ENCODE peak calls at places on chromosome 9, in seven cellular contexts. S is fibroblast of lung, D is BJ, I is left ventricle myocardium inferior, F is Calu3, Z is glutamatergic neuron, C is keratinocyte. G is an unnamed sample.
A peak's percentile ranks its signal among the peaks of the same experiment; 100 is the strongest.

GRCh38 chr9:126952180-126952960 is 37.8 kb downstream of the RALGPS1 start:
- DNase-seq in S (peak; percentile 50), D (no peak), I (no peak), F (no peak), Z (no peak), C (no peak), G (no peak)

GRCh38 chr9:95726756-95727155 is 148.7 kb upstream of the ERCC6L2 start:
- DNase-seq in S (peak; percentile 36), D (no peak), I (no peak), F (no peak), Z (no peak), C (no peak), G (no peak)

GRCh38 chr9:88179080-88179521 is 40.8 kb upstream of the SPATA31C2 start:
- DNase-seq in S (no peak), D (no peak), I (peak; percentile 18), F (no peak), Z (no peak), C (no peak), G (no peak)

GRCh38 chr9:83959061-83959460 is 21.0 kb downstream of the HNRNPK start:
- DNase-seq in S (peak; percentile 85), D (peak; percentile 92), I (no peak), F (no peak), Z (no peak), C (no peak), G (no peak)

GRCh38 chr9:7570107-7570720 is 229.4 kb downstream of the DMAC1 start:
- DNase-seq in S (peak; percentile 16), D (no peak), I (no peak), F (peak; percentile 49), Z (peak; percentile 72), C (peak; percentile 11), G (peak; percentile 32)

GRCh38 chr9:121833061-121833460 is 181.6 kb downstream of the DAB2IP start:
- DNase-seq in S (no peak), D (no peak), I (no peak), F (no peak), Z (no peak), C (no peak), G (no peak)

GRCh38 chr9:3271581-3271980 is 254.2 kb downstream of the RFX3 start:
- DNase-seq in S (no peak), D (no peak), I (no peak), F (no peak), Z (no peak), C (no peak), G (no peak)

GRCh38 chr9:100452894-100453293 is 20.1 kb upstream of the TMEFF1 start:
- DNase-seq in S (no peak), D (no peak), I (no peak), F (no peak), Z (no peak), C (no peak), G (no peak)

GRCh38 chr9:70554881-70555280 is 140.4 kb upstream of the KLF9 start:
- DNase-seq in S (no peak), D (no peak), I (no peak), F (no peak), Z (no peak), C (no peak), G (no peak)

GRCh38 chr9:123377211-123377971 is 21.4 kb downstream of the CRB2 start:
- DNase-seq in S (peak; percentile 30), D (no peak), I (no peak), F (no peak), Z (no peak), C (no peak), G (no peak)

GRCh38 chr9:74748966-74749365 is 138.8 kb downstream of the TRPM6 start:
- DNase-seq in S (no peak), D (no peak), I (no peak), F (no peak), Z (no peak), C (no peak), G (no peak)

GRCh38 chr9:92611621-92612275 is 58.2 kb downstream of the IPPK start:
- DNase-seq in S (no peak), D (no peak), I (no peak), F (no peak), Z (no peak), C (peak; percentile 13), G (no peak)

GRCh38 chr9:82934949-82935348 is 128.0 kb downstream of the RASEF start:
- DNase-seq in S (peak; percentile 95), D (no peak), I (no peak), F (peak; percentile 39), Z (no peak), C (peak; percentile 2), G (no peak)

GRCh38 chr9:121947683-121948300 is 145.3 kb downstream of the TTLL11 start:
- DNase-seq in S (no peak), D (no peak), I (no peak), F (no peak), Z (no peak), C (no peak), G (no peak)

GRCh38 chr9:17609312-17610005 is 30.6 kb downstream of the SH3GL2 start:
- DNase-seq in S (no peak), D (no peak), I (no peak), F (no peak), Z (no peak), C (no peak), G (no peak)

GRCh38 chr9:95721132-95721531 is 154.4 kb upstream of the ERCC6L2 start:
- DNase-seq in S (no peak), D (no peak), I (no peak), F (no peak), Z (no peak), C (no peak), G (no peak)

DNA sequence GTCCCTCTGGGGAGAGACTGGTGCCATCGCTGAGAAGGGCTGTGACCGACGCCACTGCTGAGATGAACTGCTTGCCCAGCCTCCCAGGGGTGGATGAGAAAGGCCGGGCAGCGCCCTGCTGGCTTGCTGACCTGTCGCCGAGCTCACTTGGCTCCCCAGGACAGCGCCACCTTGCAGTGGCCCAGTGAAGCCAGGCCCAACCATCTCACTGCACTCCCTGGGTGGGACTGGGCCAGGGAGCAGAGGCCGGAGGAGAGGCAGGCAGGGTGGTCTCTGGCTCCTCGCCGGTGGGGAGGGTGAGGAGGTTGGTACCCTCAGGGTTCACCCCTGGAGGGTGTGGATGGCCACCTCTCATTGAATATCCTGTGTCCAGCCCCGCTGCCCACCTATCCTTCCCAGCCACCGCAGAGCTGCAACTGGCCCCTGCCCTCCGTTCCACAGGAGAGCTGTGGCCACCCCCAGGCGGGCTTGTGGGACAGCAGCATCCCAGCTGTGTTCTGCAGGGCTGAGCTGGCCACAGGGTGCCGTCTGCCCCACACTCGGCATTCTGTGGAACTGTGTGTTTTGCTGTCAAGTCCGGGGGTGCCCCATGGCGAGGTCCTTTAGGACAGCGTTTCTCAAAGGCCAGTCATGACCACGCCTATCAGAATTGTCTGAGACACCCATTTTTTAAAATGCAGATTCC is 41.0 kb upstream of the FCN2 start:
- DNase-seq in S (no peak), D (no peak), I (no peak), F (no peak), Z (peak; percentile 34), C (no peak), G (no peak)
- TF ChIP-seq CTCF in S (no peak), D (no peak), I (no peak), F (no peak), Z (no peak), C (peak; percentile 30), G (no peak)

GRCh38 chr9:79973627-79974026 is 401.9 kb downstream of the TLE4 start:
- DNase-seq in S (no peak), D (no peak), I (no peak), F (no peak), Z (no peak), C (no peak), G (no peak)
- TF ChIP-seq CTCF in S (no peak), D (no peak), I (no peak), F (no peak), Z (no peak), C (no peak), G (no peak)

GRCh38 chr9:109791747-109792146 is 11.7 kb downstream of the PALM2AKAP2 start:
- DNase-seq in S (no peak), D (no peak), I (no peak), F (no peak), Z (no peak), C (no peak), G (no peak)
- TF ChIP-seq CTCF in S (no peak), D (no peak), I (no peak), F (no peak), Z (no peak), C (no peak), G (no peak)

GRCh38 chr9:81782313-81782712 is 93.0 kb upstream of the TLE1 start:
- DNase-seq in S (no peak), D (no peak), I (no peak), F (no peak), Z (no peak), C (no peak), G (no peak)

GRCh38 chr9:81791076-81791475 is 101.7 kb upstream of the TLE1 start:
- DNase-seq in S (no peak), D (no peak), I (no peak), F (no peak), Z (no peak), C (no peak), G (no peak)

GRCh38 chr9:81789751-81790150 is 100.4 kb upstream of the TLE1 start:
- DNase-seq in S (peak; percentile 81), D (no peak), I (no peak), F (no peak), Z (no peak), C (no peak), G (no peak)

GRCh38 chr9:81787747-81788632 is 98.6 kb upstream of the TLE1 start:
- DNase-seq in S (peak; percentile 96), D (peak; percentile 79), I (no peak), F (peak; percentile 10), Z (no peak), C (no peak), G (peak; percentile 28)
- TF ChIP-seq CTCF in S (peak; percentile 14), D (peak; percentile 47), I (no peak), F (no peak), Z (no peak), C (no peak), G (no peak)

GRCh38 chr9:34989946-34990635 is 546 bp downstream of the DNAJB5 start:
- DNase-seq in S (peak; percentile 74), D (no peak), I (peak; percentile 62), F (peak; percentile 30), Z (peak; percentile 92), C (no peak), G (peak; percentile 60)

GRCh38 chr9:34986541-34987047 is 3.0 kb upstream of the DNAJB5 start:
- DNase-seq in S (peak; percentile 32), D (no peak), I (peak; percentile 36), F (no peak), Z (peak; percentile 59), C (no peak), G (no peak)

GRCh38 chr9:34989056-34989945 is at the start of gene DNAJB5:
- DNase-seq in S (peak; percentile 100), D (peak; percentile 99), I (peak; percentile 99), F (peak; percentile 94), Z (peak; percentile 97), C (peak; percentile 98), G (peak; percentile 89)

GRCh38 chr9:34987160-34988040 is 2.1 kb upstream of the DNAJB5 start:
- DNase-seq in S (no peak), D (no peak), I (no peak), F (no peak), Z (no peak), C (no peak), G (no peak)

GRCh38 chr9:34988218-34989055 is 1.1 kb upstream of the DNAJB5 start:
- DNase-seq in S (no peak), D (no peak), I (peak; percentile 51), F (no peak), Z (peak; percentile 67), C (no peak), G (no peak)
- TF ChIP-seq CTCF in S (no peak), D (no peak), I (no peak), F (no peak), Z (peak; percentile 8), C (no peak), G (no peak)